ENCODE peak calls at places on chromosomes 4 and X, in eight cellular contexts. U is ELF-1; B is stimulated activated CD8-positive, alpha-beta memory T cell treated with anti-CD3 and anti-CD28 coated beads, Interleukin-2, amount 100 ng/mL, for 48 hours; D is tibial nerve; F is choroid plexus epithelial cell; Z is renal cortical epithelial cell; X is activated naive CD4-positive, alpha-beta T cell treated with Interleukin-2 at 50 U/mL for 16 hours; N is AG04449. H is an unnamed sample.

GRCh38 chr4:68569466-68570121 is 6.5 kb downstream of the UGT2B17 start:
- DNase-seq in U (no peak), B (no peak), D (no peak), X (no peak), N (no peak), F (no peak), Z (no peak), H (no peak)

GRCh38 chr4:56048621-56049427 is 100.1 kb downstream of the CEP135 start:
- DNase-seq in X (peak), B (peak), D (no peak), F (peak), N (no peak), U (peak), Z (no peak), H (peak)

GRCh38 chr4:8007581-8007980 is 67.9 kb upstream of the AFAP1 start:
- DNase-seq in N (no peak), U (no peak), D (no peak), B (no peak), F (no peak), X (no peak), Z (no peak), H (no peak)

GRCh38 chrX:105975382-105975781 is 63.1 kb downstream of the SERPINA7 start:
- DNase-seq in Z (peak), N (no peak), D (no peak), X (no peak), U (no peak), F (peak), B (no peak), H (no peak)

GRCh38 chr4:76585897-76586360 is 150.9 kb downstream of the SHROOM3 start:
- DNase-seq in Z (peak), U (peak), N (no peak), F (peak), B (peak), X (peak), D (no peak), H (no peak)

GRCh38 chr4:108716340-108716739 is 46.5 kb downstream of the ETNPPL start:
- DNase-seq in X (no peak), U (no peak), Z (no peak), N (no peak), F (no peak), D (no peak), B (no peak), H (no peak)

GRCh38 chrX:132118361-132118760 is 9.5 kb downstream of the FRMD7 start:
- DNase-seq in U (peak), Z (no peak), N (no peak), F (no peak), D (no peak), X (no peak), B (no peak), H (no peak)

GRCh38 chrX:37871626-37872302 is 24.4 kb upstream of the DYNLT3 start:
- DNase-seq in X (peak), Z (peak), B (no peak), N (peak), F (peak), U (peak), D (no peak), H (no peak)

GRCh38 chr4:167475951-167476350 is 241.7 kb upstream of the SPOCK3 start:
- DNase-seq in Z (no peak), N (no peak), B (no peak), U (no peak), F (no peak), D (no peak), X (no peak), H (no peak)

GRCh38 chr4:122776916-122777315 is 44.4 kb downstream of the BBS12 start:
- DNase-seq in F (peak), Z (no peak), D (no peak), N (no peak), B (no peak), U (no peak), X (no peak), H (no peak)

GRCh38 chr4:25857851-25858400 is 4.9 kb downstream of the SEL1L3 start:
- DNase-seq in X (no peak), B (no peak), Z (no peak), D (no peak), N (no peak), F (no peak), U (no peak), H (no peak)

GRCh38 chr4:20788266-20788665 is 88.0 kb downstream of the PACRGL start:
- DNase-seq in F (no peak), B (no peak), U (no peak), X (no peak), N (no peak), D (no peak), Z (no peak), H (no peak)